ENCODE peak calls at places on chromosomes 1 and 21, in seven cellular contexts. N, L, R, Z, B, J and D are unnamed samples. For H3K79me1, the result is how much of the 10 kb centered on the place peaks cover.

GRCh38 chr1:173195596-173196088 is 11.5 kb downstream of the TNFSF4 start:
- DNase-seq in N (no peak), L (no peak), R (no peak), Z (no peak), B (no peak), J (no peak), D (no peak)

GRCh38 chr21:38957575-38958340 is 152.0 kb downstream of the ETS2 start:
- DNase-seq in N (no peak), L (no peak), R (no peak), Z (no peak), B (no peak), J (no peak), D (no peak)

GRCh38 chr1:50930965-50931737 is 28.9 kb downstream of the FAF1 start:
- DNase-seq in N (no peak), L (peak), R (no peak), Z (peak), B (no peak), J (no peak), D (peak)

GRCh38 chr1:40890771-40891170 is 28.6 kb upstream of the CITED4 start:
- DNase-seq in N (no peak), L (no peak), R (no peak), Z (no peak), B (no peak), J (no peak), D (no peak)

GRCh38 chr1:53384796-53385195 is 56.9 kb upstream of the LRP8 start:
- DNase-seq in N (no peak), L (no peak), R (no peak), Z (peak), B (no peak), J (no peak), D (no peak)

GRCh38 chr1:175373786-175374623 is 181.4 kb upstream of the KIAA0040 start:
- DNase-seq in N (peak), L (no peak), R (peak), Z (peak), B (peak), J (peak), D (peak)

GRCh38 chr1:214548988-214549387 is 2.4 kb downstream of the PTPN14 start:
- DNase-seq in N (no peak), L (peak), R (no peak), Z (no peak), B (no peak), J (peak), D (no peak)

GRCh38 chr1:154344977-154345837 is 19.9 kb downstream of the ATP8B2 start:
- DNase-seq in N (peak), L (peak), R (no peak), Z (peak), B (no peak), J (peak), D (no peak)

GRCh38 chr1:53525595-53525994 is 66.4 kb downstream of the DMRTB1 start:
- DNase-seq in N (peak), L (no peak), R (no peak), Z (peak), B (no peak), J (no peak), D (no peak)

GRCh38 chr1:66388918-66389317 is 145.0 kb upstream of the SGIP1 start:
- DNase-seq in N (no peak), L (no peak), R (no peak), Z (no peak), B (no peak), J (no peak), D (no peak)

GRCh38 chr1:206461602-206462455 is 8.4 kb upstream of the IKBKE start:
- DNase-seq in N (peak), L (peak), R (peak), Z (peak), B (no peak), J (peak), D (peak)

GRCh38 chr1:65425697-65426096 is 5.2 kb downstream of the LEPR start:
- DNase-seq in N (peak), L (peak), R (no peak), Z (peak), B (no peak), J (peak), D (peak)

GRCh38 chr1:40679165-40679953 is 12.1 kb upstream of the NFYC start:
- DNase-seq in N (no peak), L (no peak), R (no peak), Z (no peak), B (no peak), J (no peak), D (no peak)

GRCh38 chr1:17437260-17438175 is 2.0 kb downstream of the RCC2 start:
- DNase-seq in N (no peak), L (peak), R (peak), Z (peak), B (no peak), J (peak), D (peak)

GRCh38 chr1:229035054-229035747 is 235.7 kb upstream of the RAB4A start:
- DNase-seq in N (no peak), L (no peak), R (no peak), Z (no peak), B (no peak), J (no peak), D (no peak)

GRCh38 chr1:37479255-37480124 is 5.1 kb downstream of the ZC3H12A start:
- DNase-seq in N (no peak), L (peak), R (no peak), Z (peak), B (no peak), J (peak), D (peak)

GRCh38 chr1:118978914-118979701 is 9.0 kb downstream of the TBX15 start:
- DNase-seq in N (no peak), L (no peak), R (no peak), Z (peak), B (no peak), J (no peak), D (no peak)

GRCh38 chr1:245393694-245394093 is 238.9 kb downstream of the KIF26B start:
- DNase-seq in N (no peak), L (no peak), R (no peak), Z (no peak), B (no peak), J (no peak), D (no peak)

GRCh38 chr1:179743679-179744400 is 749 bp downstream of the FAM163A start:
- DNase-seq in N (peak), L (no peak), R (peak), Z (peak), B (no peak), J (no peak), D (peak)

GRCh38 chr1:162554258-162554657 is 7.3 kb upstream of the UAP1 start:
- DNase-seq in N (no peak), L (peak), R (no peak), Z (no peak), B (no peak), J (peak), D (no peak)

GRCh38 chr1:99705385-99705784 is 59.5 kb downstream of the PALMD start:
- DNase-seq in N (no peak), L (no peak), R (no peak), Z (no peak), B (no peak), J (no peak), D (no peak)

GRCh38 chr1:232965124-232965911 is 14.9 kb downstream of the NTPCR start:
- DNase-seq in N (no peak), L (no peak), R (no peak), Z (no peak), B (no peak), J (no peak), D (no peak)

GRCh38 chr1:32984090-32984828 is 19.6 kb upstream of the RNF19B start:
- DNase-seq in N (peak), L (peak), R (no peak), Z (peak), B (no peak), J (peak), D (no peak)

GRCh38 chr1:92399076-92399475 is 87.6 kb downstream of the GFI1 start:
- DNase-seq in N (no peak), L (no peak), R (no peak), Z (no peak), B (no peak), J (no peak), D (peak)

GRCh38 chr21:41835711-41836154 is 43.4 kb downstream of the PRDM15 start:
- DNase-seq in N (no peak), L (no peak), R (no peak), Z (no peak), B (no peak), J (no peak), D (no peak)

GRCh38 chr1:188188317-188188716 is 1359.6 kb downstream of the PLA2G4A start:
- DNase-seq in N (no peak), L (no peak), R (no peak), Z (peak), B (no peak), J (no peak), D (no peak)

GRCh38 chr1:194568610-194569009 is 1382.2 kb upstream of the B3GALT2 start:
- DNase-seq in N (no peak), L (peak), R (no peak), Z (peak), B (no peak), J (no peak), D (no peak)

GRCh38 chr1:225882699-225883615 is 777 bp upstream of the TMEM63A start:
- DNase-seq in N (peak), L (peak), R (peak), Z (peak), B (no peak), J (peak), D (no peak)

GRCh38 chr1:218938259-218938658 is 235.4 kb upstream of the LYPLAL1 start:
- DNase-seq in N (no peak), L (no peak), R (no peak), Z (no peak), B (no peak), J (no peak), D (no peak)

GRCh38 chr21:29288239-29288638 is 10.5 kb upstream of the BACH1 start:
- DNase-seq in N (no peak), L (no peak), R (no peak), Z (no peak), B (no peak), J (no peak), D (no peak)

GRCh38 chr1:176826265-176826664 is 338.2 kb downstream of the ASTN1 start:
- DNase-seq in N (no peak), L (no peak), R (no peak), Z (no peak), B (no peak), J (peak), D (no peak)

GRCh38 chr21:41610042-41610839 is 102.3 kb upstream of the TMPRSS2 start:
- DNase-seq in N (peak), L (peak), R (no peak), Z (peak), B (no peak), J (peak), D (peak)

GRCh38 chr1:64319985-64320384 is 116.6 kb downstream of the UBE2U start:
- DNase-seq in N (no peak), L (no peak), R (no peak), Z (no peak), B (no peak), J (no peak), D (no peak)

GRCh38 chr1:27163093-27163492 is 8.2 kb upstream of the SLC9A1 start:
- DNase-seq in N (no peak), L (no peak), R (no peak), Z (no peak), B (no peak), J (no peak), D (no peak)

GRCh38 chr1:184228558-184228957 is 158.3 kb upstream of the C1orf21 start:
- DNase-seq in N (no peak), L (peak), R (no peak), Z (no peak), B (no peak), J (no peak), D (no peak)

GRCh38 chr1:3876716-3877115 is 19.4 kb downstream of the DFFB start:
- DNase-seq in N (no peak), L (no peak), R (no peak), Z (no peak), B (no peak), J (no peak), D (no peak)

GRCh38 chr1:17161137-17161700 is 42.0 kb upstream of the PADI2 start:
- DNase-seq in N (no peak), L (peak), R (no peak), Z (no peak), B (no peak), J (no peak), D (no peak)

GRCh38 chr1:67814121-67814772 is 19.0 kb downstream of the GNG12 start:
- DNase-seq in N (no peak), L (no peak), R (no peak), Z (no peak), B (no peak), J (no peak), D (peak)

DNA sequence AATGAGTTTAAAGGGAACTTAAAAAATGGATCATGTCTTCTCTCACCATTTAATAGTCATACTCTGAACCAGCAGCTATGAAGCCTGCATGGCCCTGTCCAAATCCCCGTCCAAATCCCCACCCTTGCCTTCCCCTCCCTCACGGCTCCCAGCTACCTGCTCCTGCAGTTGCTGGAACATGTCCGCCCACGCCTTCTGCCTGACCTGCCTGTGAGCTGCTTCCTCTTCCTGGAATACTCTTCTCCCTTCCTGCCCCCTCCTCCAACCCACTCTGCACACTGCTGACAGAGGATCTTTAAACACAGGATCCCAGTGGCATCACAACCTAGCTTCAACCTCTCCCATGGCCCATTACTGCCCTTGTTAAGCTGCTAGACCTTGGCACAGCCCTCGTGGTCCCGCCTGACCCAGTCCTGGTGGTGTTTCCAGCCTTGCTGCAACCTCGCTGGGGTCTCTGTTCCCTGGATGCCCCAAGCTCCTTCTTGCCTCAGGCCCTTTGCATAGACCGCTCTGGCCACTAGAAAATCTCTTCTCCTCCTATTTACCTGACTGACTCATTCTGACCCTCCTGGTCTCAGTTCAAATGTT is 118.3 kb downstream of the PTPRU start:
- DNase-seq in N (peak), L (no peak), R (no peak), Z (no peak), B (no peak), J (no peak), D (no peak)
- H3K9ac ChIP-seq in N (no peak), L (no peak), R (no peak), Z (no peak), B (no peak), J (no peak), D (no peak)

GRCh38 chr1:212782422-212783154 is 9.0 kb downstream of the NSL1 start:
- DNase-seq in N (no peak), L (peak), R (no peak), Z (peak), B (no peak), J (peak), D (peak)

GRCh38 chr1:212777166-212777565 is 14.4 kb downstream of the NSL1 start:
- DNase-seq in N (no peak), L (no peak), R (no peak), Z (no peak), B (no peak), J (no peak), D (no peak)

GRCh38 chr1:212780759-212781158 is 10.8 kb downstream of the NSL1 start:
- DNase-seq in N (no peak), L (no peak), R (no peak), Z (no peak), B (no peak), J (no peak), D (no peak)

GRCh38 chr1:212783976-212784375 is 7.6 kb downstream of the NSL1 start:
- DNase-seq in N (no peak), L (no peak), R (no peak), Z (no peak), B (no peak), J (no peak), D (no peak)

DNA sequence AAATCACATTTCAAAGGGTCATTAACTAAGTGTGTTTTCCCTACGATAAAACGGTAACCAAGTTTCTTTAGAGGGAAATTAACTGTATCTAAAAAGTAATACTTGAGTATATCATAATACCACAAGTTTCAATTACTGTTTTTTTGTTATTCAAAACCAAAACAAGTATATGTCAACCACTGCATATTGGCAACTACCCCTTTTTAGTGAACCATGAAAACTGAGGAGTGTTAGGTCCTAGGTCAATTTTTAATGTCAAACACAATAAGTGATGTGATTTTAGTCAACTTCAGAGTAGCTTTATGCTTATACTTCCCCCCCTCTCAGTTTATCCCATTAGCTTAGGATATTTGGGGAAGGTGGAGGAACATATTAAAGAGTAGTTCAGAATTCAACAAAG is 10.4 kb downstream of the NSL1 start:
- DNase-seq in N (no peak), L (no peak), R (no peak), Z (no peak), B (no peak), J (no peak), D (no peak)
- H3K79me1 ChIP-seq in N (under half), L (under half), R (under half), Z (under half), B (under half), J (under half), D (under half)

DNA sequence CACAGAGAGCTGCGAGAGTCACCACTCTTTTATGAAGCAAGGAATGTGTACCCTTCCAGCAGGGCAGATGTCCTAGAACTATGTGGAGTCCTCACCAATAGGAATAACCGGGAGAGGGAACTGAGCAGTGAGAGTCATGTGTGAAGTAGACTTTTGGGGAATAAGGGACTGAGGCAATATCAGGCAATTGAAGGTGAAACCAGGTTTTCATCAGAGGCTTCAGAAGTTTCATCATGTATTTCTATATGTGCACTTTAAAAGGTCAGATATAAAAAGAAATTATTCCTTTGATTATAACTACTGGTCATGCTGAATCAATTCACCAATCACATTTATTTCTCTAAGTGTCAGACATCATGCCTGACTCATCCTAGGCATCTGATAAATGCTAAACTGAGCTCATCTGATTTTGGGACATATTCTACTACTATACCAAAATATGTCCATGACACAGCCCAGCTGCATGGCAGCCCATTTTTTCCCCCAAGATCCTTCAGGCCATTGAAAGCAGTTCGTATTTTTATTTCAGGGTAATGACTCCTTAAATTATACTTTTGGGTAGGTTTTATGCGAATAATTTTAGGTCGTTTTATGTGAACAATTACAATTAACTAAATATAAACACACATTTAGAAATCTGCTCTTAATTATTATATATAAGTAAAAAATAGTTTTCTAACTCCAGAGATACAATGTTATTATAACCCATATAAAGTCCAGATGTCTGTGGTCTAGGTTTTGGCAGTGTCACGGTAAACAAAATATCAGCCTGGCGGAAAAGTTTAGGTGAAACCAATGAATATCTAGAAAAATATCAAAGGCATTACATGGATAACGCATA is 22.2 kb downstream of the VTCN1 start:
- DNase-seq in N (no peak), L (peak), R (no peak), Z (no peak), B (no peak), J (no peak), D (no peak)
- H2BK5ac ChIP-seq in N (no peak), L (no peak), R (no peak), Z (no peak), B (no peak), J (no peak), D (no peak)

GRCh38 chr1:10682449-10683365 is 113.7 kb downstream of the CASZ1 start:
- DNase-seq in N (no peak), L (no peak), R (no peak), Z (peak), B (no peak), J (peak), D (no peak)
- H3K9ac ChIP-seq in N (no peak), L (no peak), R (no peak), Z (no peak), B (no peak), J (no peak), D (no peak)

GRCh38 chr1:1425753-1426495 is 4.8 kb upstream of the ANKRD65 start:
- DNase-seq in N (peak), L (no peak), R (no peak), Z (peak), B (no peak), J (no peak), D (no peak)
- H3K79me1 ChIP-seq in N (under half), L (under half), R (under half), Z (under half), B (under half), J (under half), D (under half)

GRCh38 chr1:117235863-117236465 is 25.2 kb upstream of the VTCN1 start:
- DNase-seq in N (no peak), L (no peak), R (no peak), Z (no peak), B (no peak), J (no peak), D (no peak)

GRCh38 chr1:117232551-117232950 is 21.8 kb upstream of the VTCN1 start:
- DNase-seq in N (no peak), L (no peak), R (no peak), Z (no peak), B (no peak), J (no peak), D (no peak)

GRCh38 chr1:117229217-117229616 is 18.5 kb upstream of the VTCN1 start:
- DNase-seq in N (no peak), L (no peak), R (no peak), Z (no peak), B (no peak), J (no peak), D (no peak)

GRCh38 chr1:117225931-117226330 is 15.2 kb upstream of the VTCN1 start:
- DNase-seq in N (no peak), L (no peak), R (no peak), Z (no peak), B (no peak), J (no peak), D (no peak)

GRCh38 chr1:117231748-117232373 is 21.1 kb upstream of the VTCN1 start:
- DNase-seq in N (no peak), L (no peak), R (no peak), Z (no peak), B (no peak), J (peak), D (no peak)
- H2BK5ac ChIP-seq in N (no peak), L (no peak), R (no peak), Z (no peak), B (no peak), J (no peak), D (no peak)

DNA sequence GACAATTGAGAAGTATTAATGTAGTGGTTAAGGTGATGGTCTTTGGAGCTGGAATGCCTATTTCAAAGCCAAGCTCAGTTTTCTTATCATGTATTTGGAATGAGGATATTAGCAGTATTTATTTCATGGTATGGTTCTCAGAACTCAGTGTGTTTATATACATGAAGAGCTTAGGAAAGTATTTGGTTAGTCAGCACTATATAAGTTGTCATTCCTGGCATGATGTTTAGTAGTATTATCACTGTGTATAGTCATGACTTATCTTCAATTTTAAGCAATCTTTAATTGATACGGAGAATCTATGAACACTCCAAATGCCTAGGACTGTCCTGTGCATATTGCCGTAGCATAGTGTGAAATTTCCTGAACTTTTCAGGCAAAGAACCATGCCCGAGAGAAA is 501.9 kb upstream of the USP24 start:
- DNase-seq in N (no peak), L (peak), R (no peak), Z (no peak), B (no peak), J (peak), D (no peak)
- H3K9ac ChIP-seq in N (no peak), L (no peak), R (no peak), Z (no peak), B (no peak), J (peak), D (no peak)